ENCODE peak calls at places on chromosome 20, in five cellular contexts. X is HL-60, V is SK-N-SH, I is astrocyte of the spinal cord, P is mucosa of descending colon. D is an unnamed sample.

GRCh38 chr20:62965363-62965771 is 12.9 kb downstream of the SLC17A9 start:
- DNase-seq in I (no peak), X (no peak), V (no peak), P (peak; percentile 35), D (no peak)

GRCh38 chr20:44198872-44199271 is 11.7 kb downstream of the OSER1 start:
- DNase-seq in I (no peak), P (no peak), X (no peak), V (no peak), D (no peak)

GRCh38 chr20:9458075-9458818 is 56.1 kb upstream of the LAMP5 start:
- DNase-seq in V (no peak), X (peak; percentile 2), I (peak; percentile 44), P (no peak), D (peak; percentile 66)

GRCh38 chr20:1669304-1669703 is 11.7 kb upstream of the SIRPG start:
- DNase-seq in I (peak; percentile 89), X (no peak), P (no peak), V (no peak), D (no peak)

GRCh38 chr20:32510601-32511357 is 74.4 kb downstream of the NOL4L start:
- DNase-seq in I (no peak), X (no peak), P (peak; percentile 33), V (no peak), D (no peak)

GRCh38 chr20:19260412-19261090 is 48.1 kb downstream of the SLC24A3 start:
- DNase-seq in V (no peak), I (no peak), X (peak; percentile 14), P (no peak), D (no peak)

GRCh38 chr20:39778847-39779641 is 816.9 kb downstream of the DHX35 start:
- DNase-seq in P (no peak), I (peak; percentile 52), V (no peak), X (no peak), D (no peak)

GRCh38 chr20:38162878-38163875 is 1.9 kb downstream of the TGM2 start:
- DNase-seq in V (no peak), X (no peak), I (no peak), P (no peak), D (no peak)

GRCh38 chr20:1805816-1806215 is 89.4 kb upstream of the SIRPA start:
- DNase-seq in I (no peak), P (no peak), X (no peak), V (no peak), D (no peak)

GRCh38 chr20:17998446-17998845 is 29.6 kb downstream of the MGME1 start:
- DNase-seq in I (no peak), V (no peak), X (no peak), P (no peak), D (no peak)

GRCh38 chr20:17992847-17993508 is 24.2 kb downstream of the MGME1 start:
- DNase-seq in V (no peak), P (no peak), I (no peak), X (no peak), D (no peak)

GRCh38 chr20:17992224-17992637 is 23.4 kb downstream of the MGME1 start:
- DNase-seq in P (no peak), V (no peak), X (no peak), I (no peak), D (no peak)

GRCh38 chr20:17993546-17993945 is 24.7 kb downstream of the MGME1 start:
- DNase-seq in I (no peak), V (no peak), P (no peak), X (no peak), D (no peak)

DNA sequence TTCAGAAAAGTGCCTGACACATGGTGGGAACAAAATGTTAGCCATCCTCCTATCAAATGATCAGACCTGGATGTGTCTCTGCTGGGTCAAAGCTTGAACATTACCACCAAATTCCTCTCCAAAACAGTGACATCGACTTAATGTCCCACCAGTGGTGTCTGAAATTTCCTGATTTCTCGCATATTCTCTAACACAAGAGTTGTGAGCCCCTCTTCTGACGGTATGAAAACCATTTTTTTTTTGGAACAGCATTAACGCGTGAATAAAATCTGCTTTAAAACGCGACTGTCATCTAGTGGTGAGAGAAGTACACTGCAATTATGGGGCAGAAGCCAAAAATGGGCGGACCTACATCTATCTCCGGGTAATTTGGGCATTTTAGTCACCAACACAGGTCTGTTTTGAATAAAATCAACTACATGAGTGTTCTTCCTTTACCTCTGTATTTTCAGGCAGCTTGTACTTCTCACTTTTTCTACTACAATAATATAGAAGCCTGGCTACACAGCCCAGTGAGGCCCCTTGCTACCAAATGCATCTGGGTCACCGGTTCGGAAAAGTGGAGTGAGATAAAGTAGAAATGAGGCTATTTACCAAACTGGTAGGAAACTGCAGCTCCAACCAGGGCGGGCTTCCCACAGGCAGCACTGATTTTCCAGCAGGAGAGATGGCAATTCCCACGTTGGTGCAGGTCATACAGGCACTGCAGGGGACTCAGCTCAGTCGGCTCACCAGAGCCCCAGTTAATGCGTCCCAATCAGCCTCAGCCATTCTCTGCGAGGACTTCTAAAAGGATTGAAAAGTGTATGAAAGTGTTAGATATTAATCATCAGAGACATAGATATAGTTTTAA is 27.4 kb downstream of the MGME1 start:
- DNase-seq in V (peak; percentile 75), P (no peak), I (peak; percentile 72), X (peak; percentile 37), D (no peak)
- H3K4me3 ChIP-seq in V (peak overlapping the region; percentile 20), P (no peak overlapping the region), I (no peak overlapping the region), X (no peak overlapping the region), D (no peak overlapping the region)

GRCh38 chr20:49320460-49320859 is 42.6 kb upstream of the ZNFX1 start:
- DNase-seq in I (peak; percentile 36), X (peak; percentile 23), P (no peak), V (peak; percentile 55), D (no peak)

GRCh38 chr20:49318430-49319203 is 40.8 kb upstream of the ZNFX1 start:
- DNase-seq in X (peak; percentile 9), P (no peak), V (peak; percentile 67), I (no peak), D (no peak)

GRCh38 chr20:49316704-49317103 is 38.8 kb upstream of the ZNFX1 start:
- DNase-seq in X (no peak), V (no peak), P (no peak), I (no peak), D (no peak)

GRCh38 chr20:49318091-49318429 is 40.2 kb upstream of the ZNFX1 start:
- DNase-seq in V (no peak), I (no peak), X (no peak), P (no peak), D (no peak)

DNA sequence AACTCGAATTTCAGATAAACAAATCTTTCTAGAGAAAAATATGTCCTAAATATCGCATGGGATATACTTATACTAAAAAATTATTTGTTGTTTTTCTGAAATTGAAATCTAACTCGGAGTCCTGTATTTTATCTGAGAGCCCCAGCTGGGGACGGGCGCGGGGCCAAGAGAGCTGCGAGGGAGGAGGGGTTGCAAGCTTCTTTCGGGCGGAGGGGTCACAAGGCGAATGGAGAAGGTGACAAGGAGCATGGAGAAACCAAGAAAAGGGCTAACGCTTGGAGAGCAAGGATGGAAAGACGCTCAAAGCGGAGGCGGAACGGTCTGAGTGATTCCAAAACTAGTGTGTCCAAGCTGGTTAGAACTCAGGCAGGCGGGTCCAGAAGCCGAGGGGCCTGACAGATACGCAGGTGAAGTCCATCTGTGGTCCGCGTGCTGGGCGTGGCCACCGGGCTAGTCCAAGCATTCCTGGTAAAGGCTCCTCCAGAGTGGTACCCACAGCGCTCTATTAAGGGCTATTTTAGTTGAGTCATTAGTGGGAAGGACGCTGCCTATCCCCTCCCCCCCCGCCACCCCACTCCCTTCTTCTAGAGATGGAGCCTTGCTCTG is 41.5 kb upstream of the ZNFX1 start:
- DNase-seq in X (no peak), V (no peak), I (no peak), P (no peak), D (no peak)
- H3K4me3 ChIP-seq in X (no peak overlapping the region), V (peak overlapping the region; percentile 43), I (no peak overlapping the region), P (no peak overlapping the region), D (no peak overlapping the region)

GRCh38 chr20:10864076-10864672 is 190.4 kb upstream of the JAG1 start:
- DNase-seq in X (no peak), I (no peak), P (peak; percentile 91), V (no peak), D (no peak)
- H3K4me3 ChIP-seq in X (no peak overlapping the region), I (no peak overlapping the region), P (no peak overlapping the region), V (no peak overlapping the region), D (no peak overlapping the region)

GRCh38 chr20:36439040-36439730 is 102.1 kb upstream of the MYL9 start:
- DNase-seq in V (peak; percentile 86), I (peak; percentile 42), X (peak; percentile 50), P (no peak), D (no peak)

GRCh38 chr20:36432096-36432495 is 109.2 kb upstream of the MYL9 start:
- DNase-seq in X (no peak), P (no peak), V (no peak), I (no peak), D (no peak)

GRCh38 chr20:36439731-36440072 is 101.6 kb upstream of the MYL9 start:
- DNase-seq in V (no peak), I (no peak), X (no peak), P (no peak), D (no peak)

GRCh38 chr20:36434383-36434782 is 106.9 kb upstream of the MYL9 start:
- DNase-seq in X (no peak), V (no peak), I (no peak), P (no peak), D (no peak)

DNA sequence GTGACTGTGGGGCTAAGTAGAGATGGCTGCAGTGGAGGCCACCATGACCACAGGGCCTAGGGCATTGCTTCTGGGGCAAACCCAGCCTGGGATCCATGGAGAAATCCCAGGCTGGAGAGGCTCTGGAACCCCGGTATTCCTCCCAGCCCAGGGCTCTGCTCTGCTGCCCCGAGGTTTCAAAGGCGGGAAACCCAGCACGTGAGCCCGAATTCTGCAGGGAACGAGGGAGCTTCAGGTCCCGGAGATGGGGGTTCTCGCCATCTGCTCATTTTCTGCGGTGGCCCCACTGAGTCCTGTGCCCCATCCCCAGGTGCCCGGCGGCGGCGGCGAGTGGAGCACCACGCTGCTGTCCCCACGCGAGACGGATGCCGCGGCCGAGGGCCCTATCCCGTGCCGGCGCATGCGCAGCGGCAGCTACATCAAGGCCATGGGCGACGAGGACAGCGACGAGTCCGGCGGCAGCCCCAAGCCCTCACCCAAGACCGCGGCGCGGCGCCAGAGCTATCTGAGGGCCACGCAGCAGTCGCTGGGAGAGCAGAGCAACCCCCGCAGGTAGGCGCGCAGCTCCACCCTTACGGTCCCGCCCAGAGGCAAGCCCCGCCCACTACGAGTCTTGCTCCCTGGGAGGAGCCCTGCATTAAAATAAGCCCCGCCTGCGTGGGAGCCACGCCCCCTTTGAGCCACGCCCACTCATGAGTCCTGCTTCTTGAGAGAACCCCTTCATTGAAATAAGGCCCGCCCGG is 105.3 kb upstream of the MYL9 start:
- DNase-seq in V (peak; percentile 88), P (peak; percentile 90), I (peak; percentile 65), X (peak; percentile 32), D (peak; percentile 8)
- H3K4me3 ChIP-seq in V (peak overlapping the region; percentile 39), P (no peak overlapping the region), I (peak overlapping the region; percentile 28), X (no peak overlapping the region), D (peak overlapping the region; percentile 41)

DNA sequence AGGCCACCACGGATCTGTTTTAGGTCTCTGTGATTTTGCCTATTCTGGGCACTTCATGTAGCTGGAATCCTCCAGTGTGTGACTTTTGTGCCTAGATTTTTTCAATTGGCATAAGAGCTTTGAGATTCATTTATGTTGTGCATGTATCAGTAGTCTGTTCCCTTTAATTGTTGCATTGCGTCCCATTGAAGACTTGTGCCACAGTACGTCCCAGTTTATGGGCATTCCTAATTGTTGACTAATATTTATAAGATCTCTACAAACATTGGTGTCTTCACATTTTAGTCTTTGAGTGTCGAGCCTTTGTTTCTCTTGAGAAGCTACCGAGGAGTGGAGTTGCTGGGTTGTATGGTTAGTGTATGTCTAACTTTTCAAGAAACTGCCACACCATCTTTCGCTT is 704 bp upstream of the FAM210B start:
- DNase-seq in I (no peak), X (no peak), P (no peak), V (no peak), D (no peak)
- H3K4me3 ChIP-seq in I (no peak overlapping the region), X (no peak overlapping the region), P (no peak overlapping the region), V (peak overlapping the region; percentile 89), D (no peak overlapping the region)